ENCODE peak calls at places on chromosome 13, in ten cellular contexts. Y is RWPE2, E is neural progenitor cell, I is dorsolateral prefrontal cortex, X is thoracic aorta, C is adrenal gland, A is heart left ventricle, Q is HepG2, Z is MM.1S, S is AG10803. W is an unnamed sample.

GRCh38 chr13:28603033-28603664 is 55.8 kb upstream of the POMP start:
- DNase-seq in Y (no peak), E (no peak), I (no peak), X (no peak), C (no peak), A (no peak), Q (no peak), Z (no peak), S (no peak), W (no peak)

GRCh38 chr13:51601601-51602348 is 17.5 kb downstream of the WDFY2 start:
- DNase-seq in Y (no peak), E (no peak), I (no peak), X (no peak), C (no peak), A (no peak), Q (no peak), Z (no peak), S (no peak), W (no peak)

GRCh38 chr13:47862841-47863240 is 138.2 kb downstream of the SUCLA2 start:
- DNase-seq in Y (no peak), E (no peak), I (no peak), X (no peak), C (no peak), A (no peak), Q (no peak), Z (no peak), S (no peak), W (no peak)

GRCh38 chr13:104522235-104523072 is 1456.2 kb upstream of the SLC10A2 start:
- DNase-seq in Y (no peak), E (no peak), I (no peak), X (no peak), C (no peak), A (peak; percentile 31), Q (no peak), Z (no peak), S (no peak), W (no peak)

GRCh38 chr13:79735228-79735627 is 254.3 kb downstream of the NDFIP2 start:
- DNase-seq in Y (no peak), E (no peak), I (no peak), X (no peak), C (no peak), A (no peak), Q (no peak), Z (no peak), S (peak; percentile 63), W (no peak)

GRCh38 chr13:48853381-48854102 is 122.2 kb upstream of the FNDC3A start:
- DNase-seq in Y (no peak), E (no peak), I (no peak), X (peak; percentile 3), C (no peak), A (no peak), Q (no peak), Z (no peak), S (peak; percentile 18), W (peak; percentile 70)

GRCh38 chr13:26047040-26047439 is 4.8 kb downstream of the SHISA2 start:
- DNase-seq in Y (no peak), E (no peak), I (no peak), X (no peak), C (no peak), A (no peak), Q (no peak), Z (no peak), S (no peak), W (no peak)

GRCh38 chr13:111202745-111203144 is 87.6 kb downstream of the ARHGEF7 start:
- DNase-seq in Y (no peak), E (no peak), I (no peak), X (no peak), C (no peak), A (peak; percentile 62), Q (no peak), Z (peak; percentile 50), S (peak; percentile 71), W (peak; percentile 96)

GRCh38 chr13:21012841-21013681 is 48.3 kb downstream of the LATS2 start:
- DNase-seq in Y (no peak), E (no peak), I (no peak), X (no peak), C (peak; percentile 54), A (no peak), Q (no peak), Z (no peak), S (peak; percentile 35), W (peak; percentile 44)

GRCh38 chr13:42553098-42554046 is 20.6 kb upstream of the TNFSF11 start:
- DNase-seq in Y (no peak), E (no peak), I (no peak), X (no peak), C (no peak), A (no peak), Q (no peak), Z (no peak), S (no peak), W (peak; percentile 94)

GRCh38 chr13:39034085-39034484 is 3.8 kb downstream of the PROSER1 start:
- DNase-seq in Y (no peak), E (no peak), I (no peak), X (no peak), C (no peak), A (no peak), Q (no peak), Z (no peak), S (no peak), W (no peak)

GRCh38 chr13:26616126-26616525 is 58.6 kb downstream of the WASF3 start:
- DNase-seq in Y (no peak), E (no peak), I (no peak), X (no peak), C (no peak), A (no peak), Q (no peak), Z (no peak), S (peak; percentile 74), W (peak; percentile 52)

GRCh38 chr13:53200498-53201453 is 172.2 kb downstream of the OLFM4 start:
- DNase-seq in Y (no peak), E (peak; percentile 96), I (no peak), X (no peak), C (peak; percentile 25), A (peak; percentile 23), Q (no peak), Z (no peak), S (peak; percentile 7), W (peak; percentile 12)

GRCh38 chr13:72403396-72404010 is 323.9 kb downstream of the MZT1 start:
- DNase-seq in Y (no peak), E (no peak), I (no peak), X (no peak), C (no peak), A (no peak), Q (no peak), Z (no peak), S (no peak), W (no peak)

GRCh38 chr13:39201075-39201630 is 162.9 kb downstream of the NHLRC3 start:
- DNase-seq in Y (no peak), E (no peak), I (no peak), X (no peak), C (no peak), A (peak; percentile 34), Q (no peak), Z (no peak), S (no peak), W (no peak)

GRCh38 chr13:75864718-75865117 is 228.6 kb downstream of the LMO7 start:
- DNase-seq in Y (no peak), E (no peak), I (no peak), X (no peak), C (no peak), A (no peak), Q (peak; percentile 35), Z (no peak), S (peak; percentile 68), W (peak; percentile 96)

GRCh38 chr13:37534181-37534580 is 64.4 kb downstream of the POSTN start:
- DNase-seq in Y (no peak), E (no peak), I (no peak), X (no peak), C (no peak), A (no peak), Q (no peak), Z (no peak), S (peak; percentile 79), W (peak; percentile 45)

GRCh38 chr13:61030445-61030844 is 385.2 kb downstream of the PCDH20 start:
- DNase-seq in Y (no peak), E (no peak), I (no peak), X (no peak), C (no peak), A (no peak), Q (no peak), Z (no peak), S (no peak), W (no peak)

GRCh38 chr13:20721454-20722357 is 18.2 kb downstream of the IL17D start:
- DNase-seq in Y (no peak), E (peak; percentile 77), I (no peak), X (no peak), C (peak; percentile 71), A (no peak), Q (no peak), Z (no peak), S (peak; percentile 34), W (peak; percentile 72)

GRCh38 chr13:41456768-41457588 is at the start of gene RGCC:
- DNase-seq in Y (peak; percentile 57), E (peak; percentile 87), I (peak; percentile 83), X (peak; percentile 70), C (peak; percentile 46), A (peak; percentile 83), Q (peak; percentile 30), Z (peak; percentile 50), S (peak; percentile 60), W (peak; percentile 42)
- H3K4me3 ChIP-seq in Y (peak within 1 kb of the TSS; percentile 31), E (peak within 1 kb of the TSS; percentile 63), I (peak within 1 kb of the TSS; percentile 92), X (peak within 1 kb of the TSS; percentile 92), C (peak within 1 kb of the TSS; percentile 62), A (peak within 1 kb of the TSS; percentile 90), Q (peak within 1 kb of the TSS; percentile 45), Z (peak within 1 kb of the TSS; percentile 71), S (peak within 1 kb of the TSS; percentile 67), W (peak within 1 kb of the TSS; percentile 70)

GRCh38 chr13:59176775-59177174 is 987.0 kb downstream of the DIAPH3 start:
- DNase-seq in Y (no peak), E (no peak), I (no peak), X (no peak), C (no peak), A (no peak), Q (peak; percentile 9), Z (no peak), S (no peak), W (no peak)
- TF ChIP-seq CTCF in Y (no peak), E (peak; percentile 26), I (no peak), X (no peak), C (no peak), A (no peak), Q (peak; percentile 26), Z (no peak), S (peak; percentile 2), W (peak; percentile 14)

GRCh38 chr13:44573790-44574465 is 2.2 kb downstream of the TSC22D1 start:
- DNase-seq in Y (no peak), E (peak; percentile 60), I (no peak), X (no peak), C (no peak), A (no peak), Q (peak; percentile 11), Z (no peak), S (peak; percentile 67), W (peak; percentile 78)
- H3K4me3 ChIP-seq in Y (no peak overlapping the region), E (peak overlapping the region; percentile 94), I (peak overlapping the region; percentile 87), X (peak overlapping the region; percentile 96), C (no peak overlapping the region), A (peak overlapping the region; percentile 91), Q (no peak overlapping the region), Z (no peak overlapping the region), S (peak overlapping the region; percentile 77), W (peak overlapping the region; percentile 89)

DNA sequence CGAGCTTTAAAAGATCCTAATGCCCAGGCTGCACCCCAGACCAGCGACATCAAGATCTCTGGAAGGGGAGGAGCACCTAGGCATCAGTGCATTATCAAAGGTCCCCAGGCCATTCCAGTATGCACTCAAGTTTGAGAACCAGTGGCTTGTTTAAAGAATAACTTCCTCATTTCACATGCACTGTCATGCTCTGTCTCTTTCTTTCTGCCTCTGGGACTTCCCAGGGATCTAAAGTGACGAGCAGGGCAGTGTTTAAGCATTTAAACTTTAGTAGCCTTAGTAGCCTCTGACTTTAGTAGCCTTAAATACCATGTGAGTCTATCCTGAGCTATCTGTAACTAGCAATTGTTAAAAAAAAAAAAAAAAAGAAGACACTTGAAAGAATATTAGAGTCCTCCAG is 8.9 kb upstream of the FARP1 start:
- DNase-seq in Y (no peak), E (no peak), I (no peak), X (no peak), C (no peak), A (no peak), Q (no peak), Z (no peak), S (no peak), W (no peak)
- TF ChIP-seq CTCF in Y (no peak), E (no peak), I (no peak), X (no peak), C (no peak), A (no peak), Q (no peak), Z (no peak), S (no peak), W (no peak)

W was measured in choroid plexus epithelial cell.